ENCODE peak calls at places on chromosomes 6 and 20, in five cellular contexts. D is PC-3, W is OCI-LY7, N is hepatocyte, F is GM23338. O is an unnamed sample.

GRCh38 chr20:5977223-5977622 is 26.8 kb downstream of the MCM8 start:
- DNase-seq in D (peak; percentile 39), W (no peak), N (no peak), F (no peak), O (no peak)

GRCh38 chr6:24357336-24358218 is at the start of gene DCDC2:
- DNase-seq in D (no peak), W (no peak), N (no peak), F (peak; percentile 78), O (peak; percentile 83)

GRCh38 chr6:83958250-83958685 is 75.3 kb upstream of the MRAP2 start:
- DNase-seq in D (no peak), W (no peak), N (no peak), F (no peak), O (no peak)

GRCh38 chr6:165042912-165043311 is 266.5 kb downstream of the C6orf118 start:
- DNase-seq in D (peak; percentile 8), W (no peak), N (no peak), F (peak; percentile 35), O (no peak)

GRCh38 chr6:43914272-43915147 is 144.5 kb downstream of the VEGFA start:
- DNase-seq in D (no peak), W (no peak), N (no peak), F (no peak), O (no peak)

GRCh38 chr20:62651285-62652021 is 9.2 kb downstream of the SLCO4A1 start:
- DNase-seq in D (no peak), W (peak; percentile 71), N (peak; percentile 65), F (peak; percentile 39), O (peak; percentile 37)

GRCh38 chr20:760751-761417 is 7.4 kb downstream of the SLC52A3 start:
- DNase-seq in D (no peak), W (peak; percentile 48), N (peak; percentile 70), F (peak; percentile 79), O (no peak)

GRCh38 chr6:36196880-36197548 is 470 bp downstream of the BRPF3 start:
- DNase-seq in D (peak; percentile 98), W (peak; percentile 98), N (peak; percentile 99), F (peak; percentile 100), O (peak; percentile 89)

GRCh38 chr20:61640171-61640570 is 388.1 kb downstream of the CDH4 start:
- DNase-seq in D (no peak), W (no peak), N (no peak), F (no peak), O (no peak)

GRCh38 chr6:88492241-88492640 is 326.1 kb upstream of the CNR1 start:
- DNase-seq in D (no peak), W (no peak), N (no peak), F (no peak), O (no peak)

GRCh38 chr20:57205625-57206219 is 60.7 kb downstream of the BMP7 start:
- DNase-seq in D (peak; percentile 95), W (no peak), N (peak; percentile 56), F (no peak), O (peak; percentile 35)

GRCh38 chr6:1864496-1864895 is 254.8 kb downstream of the FOXC1 start:
- DNase-seq in D (no peak), W (no peak), N (no peak), F (peak; percentile 56), O (peak; percentile 59)

GRCh38 chr6:53178837-53179432 is 30.3 kb upstream of the GCM1 start:
- DNase-seq in D (peak; percentile 34), W (no peak), N (no peak), F (no peak), O (no peak)

GRCh38 chr6:136608991-136609390 is 58.8 kb upstream of the MAP7 start:
- DNase-seq in D (peak; percentile 50), W (no peak), N (no peak), F (no peak), O (no peak)

GRCh38 chr20:52783769-52784168 is 188.4 kb upstream of the TSHZ2 start:
- DNase-seq in D (no peak), W (no peak), N (no peak), F (peak; percentile 81), O (no peak)

GRCh38 chr6:56714982-56715456 is 72.3 kb upstream of the DST start:
- DNase-seq in D (peak; percentile 94), W (no peak), N (no peak), F (no peak), O (peak; percentile 97)

GRCh38 chr6:39294133-39294532 is 20.1 kb downstream of the KCNK17 start:
- DNase-seq in D (no peak), W (no peak), N (no peak), F (no peak), O (no peak)

GRCh38 chr20:62159052-62159451 is 15.5 kb downstream of the SS18L1 start:
- DNase-seq in D (no peak), W (no peak), N (no peak), F (no peak), O (no peak)

GRCh38 chr6:112338310-112338709 is 8.8 kb upstream of the RFPL4B start:
- DNase-seq in D (no peak), W (no peak), N (no peak), F (no peak), O (no peak)

GRCh38 chr6:722608-723007 is 29.7 kb upstream of the EXOC2 start:
- DNase-seq in D (no peak), W (peak; percentile 32), N (no peak), F (no peak), O (no peak)

GRCh38 chr6:119105262-119105661 is 26.8 kb upstream of the FAM184A start:
- DNase-seq in D (no peak), W (no peak), N (no peak), F (no peak), O (no peak)

GRCh38 chr20:57899554-57899953 is 189.7 kb upstream of the PMEPA1 start:
- DNase-seq in D (no peak), W (no peak), N (no peak), F (no peak), O (no peak)

GRCh38 chr6:17334265-17334664 is 53.1 kb downstream of the RBM24 start:
- DNase-seq in D (peak; percentile 72), W (no peak), N (no peak), F (no peak), O (peak; percentile 9)

GRCh38 chr20:46520976-46521579 is 7.7 kb upstream of the ZNF334 start:
- DNase-seq in D (peak; percentile 78), W (peak; percentile 49), N (peak; percentile 75), F (peak; percentile 87), O (peak; percentile 58)

GRCh38 chr20:2292711-2293110 is 3.1 kb upstream of the TGM3 start:
- DNase-seq in D (no peak), W (no peak), N (peak; percentile 24), F (no peak), O (peak; percentile 88)

GRCh38 chr6:117440558-117441525 is 15.1 kb upstream of the ROS1 start:
- DNase-seq in D (peak; percentile 89), W (no peak), N (no peak), F (no peak), O (no peak)

GRCh38 chr20:47610247-47610944 is 108.7 kb downstream of the NCOA3 start:
- DNase-seq in D (peak; percentile 81), W (peak; percentile 37), N (peak; percentile 45), F (no peak), O (peak; percentile 69)

GRCh38 chr20:58071500-58071804 is 157.0 kb downstream of the ANKRD60 start:
- DNase-seq in D (no peak), W (no peak), N (no peak), F (no peak), O (no peak)

GRCh38 chr6:105648276-105648675 is 245.4 kb upstream of the PREP start:
- DNase-seq in D (no peak), W (no peak), N (no peak), F (peak; percentile 3), O (no peak)

GRCh38 chr6:107644513-107644912 is 154.6 kb downstream of the SOBP start:
- DNase-seq in D (peak; percentile 18), W (no peak), N (no peak), F (no peak), O (peak; percentile 76)

GRCh38 chr6:130417951-130418350 is 52.1 kb downstream of the TMEM200A start:
- DNase-seq in D (peak; percentile 22), W (no peak), N (no peak), F (no peak), O (no peak)

GRCh38 chr6:77324851-77325250 is 138.4 kb downstream of the HTR1B start:
- DNase-seq in D (no peak), W (no peak), N (no peak), F (no peak), O (no peak)

GRCh38 chr6:129120856-129121255 is 237.9 kb downstream of the LAMA2 start:
- DNase-seq in D (no peak), W (no peak), N (no peak), F (no peak), O (no peak)

GRCh38 chr20:17624551-17625245 is 54.8 kb downstream of the DSTN start:
- DNase-seq in D (no peak), W (no peak), N (no peak), F (no peak), O (no peak)

GRCh38 chr6:166861304-166861703 is 95.0 kb downstream of the RNASET2 start:
- DNase-seq in D (no peak), W (no peak), N (no peak), F (no peak), O (no peak)

GRCh38 chr6:4510317-4510716 is 265.9 kb upstream of the CDYL start:
- DNase-seq in D (no peak), W (no peak), N (no peak), F (no peak), O (no peak)

GRCh38 chr20:20691477-20691863 is 21.0 kb downstream of the RALGAPA2 start:
- DNase-seq in D (no peak), W (no peak), N (no peak), F (no peak), O (no peak)

GRCh38 chr20:1945134-1945618 is 48.7 kb downstream of the PDYN start:
- DNase-seq in D (no peak), W (no peak), N (peak; percentile 28), F (no peak), O (no peak)

GRCh38 chr6:143522034-143522600 is 10.6 kb upstream of the FUCA2 start:
- DNase-seq in D (peak; percentile 61), W (no peak), N (no peak), F (no peak), O (no peak)

GRCh38 chr6:44029489-44030185 is 97.6 kb downstream of the MRPL14 start:
- DNase-seq in D (no peak), W (no peak), N (no peak), F (no peak), O (no peak)

GRCh38 chr20:31801511-31801910 is 17.6 kb upstream of the MYLK2 start:
- DNase-seq in D (no peak), W (no peak), N (no peak), F (no peak), O (no peak)
- H3K9me2 ChIP-seq in D (no peaks in the 10 kb centered on the region), W (no peaks in the 10 kb centered on the region), N (no peaks in the 10 kb centered on the region), F (no peaks in the 10 kb centered on the region), O (no peaks in the 10 kb centered on the region)

GRCh38 chr20:13671500-13672288 is 33.0 kb upstream of the TASP1 start:
- DNase-seq in D (peak; percentile 33), W (no peak), N (no peak), F (no peak), O (no peak)
- H3K4me3 ChIP-seq in D (no peak overlapping the region), W (no peak overlapping the region), N (no peak overlapping the region), F (no peak overlapping the region), O (no peak overlapping the region)

GRCh38 chr20:64238115-64238825 is 17.3 kb upstream of the PCMTD2 start:
- DNase-seq in D (no peak), W (no peak), N (no peak), F (no peak), O (no peak)
- TF ChIP-seq CTCF in D (no peak), W (no peak), N (no peak), F (no peak), O (no peak)

GRCh38 chr6:159137715-159138114 is 31.5 kb upstream of the FNDC1 start:
- DNase-seq in D (no peak), W (no peak), N (no peak), F (no peak), O (no peak)
- H3K9me2 ChIP-seq in D (no peaks in the 10 kb centered on the region), W (no peaks in the 10 kb centered on the region), N (no peaks in the 10 kb centered on the region), F (no peaks in the 10 kb centered on the region), O (no peaks in the 10 kb centered on the region)